ENCODE peak calls at places on chromosome 14, in eight cellular contexts. S is fibroblast of lung, Q is neural progenitor cell, U is psoas muscle, M is pancreas, X is cardiac muscle cell, C is lower lobe of right lung, W is IMR-90. B is an unnamed sample. For H3K4me1, the result is how much of the 10 kb centered on the place peaks cover.

GRCh38 chr14:103301512-103302197 is 32.4 kb upstream of the EIF5 start:
- DNase-seq in S (no peak), Q (no peak), U (no peak), M (no peak), X (no peak), C (no peak), W (no peak), B (no peak)

GRCh38 chr14:104428860-104429259 is 150.7 kb upstream of the C14orf180 start:
- DNase-seq in S (no peak), Q (no peak), U (no peak), M (no peak), X (no peak), C (no peak), W (no peak), B (no peak)

GRCh38 chr14:90599748-90600507 is 203.1 kb downstream of the CALM1 start:
- DNase-seq in S (peak), Q (no peak), U (no peak), M (no peak), X (peak), C (no peak), W (peak), B (no peak)

GRCh38 chr14:78319826-78320635 is 149.9 kb downstream of the NRXN3 start:
- DNase-seq in S (no peak), Q (peak), U (no peak), M (no peak), X (no peak), C (no peak), W (no peak), B (no peak)

GRCh38 chr14:23030936-23031335 is 3.8 kb downstream of the PSMB5 start:
- DNase-seq in S (no peak), Q (no peak), U (no peak), M (no peak), X (no peak), C (no peak), W (peak), B (no peak)

GRCh38 chr14:66403183-66403582 is 83.0 kb upstream of the CCDC196 start:
- DNase-seq in S (peak), Q (peak), U (no peak), M (no peak), X (peak), C (no peak), W (peak), B (no peak)

GRCh38 chr14:85233756-85234545 is 296.0 kb upstream of the FLRT2 start:
- DNase-seq in S (peak), Q (no peak), U (no peak), M (no peak), X (peak), C (no peak), W (peak), B (no peak)

GRCh38 chr14:62006116-62006737 is 244.0 kb downstream of the SNAPC1 start:
- DNase-seq in S (no peak), Q (no peak), U (no peak), M (no peak), X (no peak), C (no peak), W (no peak), B (no peak)

GRCh38 chr14:103830511-103831270 is 16.7 kb downstream of the PPP1R13B start:
- DNase-seq in S (no peak), Q (no peak), U (no peak), M (no peak), X (no peak), C (no peak), W (no peak), B (no peak)

GRCh38 chr14:93055651-93056115 is 60.0 kb downstream of the ITPK1 start:
- DNase-seq in S (no peak), Q (no peak), U (no peak), M (no peak), X (no peak), C (no peak), W (no peak), B (no peak)

GRCh38 chr14:81303258-81303935 is 82.6 kb upstream of the GTF2A1 start:
- DNase-seq in S (no peak), Q (no peak), U (peak), M (peak), X (no peak), C (peak), W (no peak), B (no peak)

GRCh38 chr14:52348279-52348678 is 34.2 kb downstream of the PTGER2 start:
- DNase-seq in S (peak), Q (no peak), U (no peak), M (no peak), X (no peak), C (no peak), W (peak), B (no peak)

GRCh38 chr14:103880334-103880985 is 33.1 kb upstream of the PPP1R13B start:
- DNase-seq in S (peak), Q (peak), U (peak), M (peak), X (peak), C (peak), W (peak), B (peak)

GRCh38 chr14:86654558-86655184 is 1124.7 kb downstream of the FLRT2 start:
- DNase-seq in S (peak), Q (peak), U (no peak), M (peak), X (peak), C (peak), W (peak), B (peak)

GRCh38 chr14:36070056-36071043 is 106.2 kb downstream of the PTCSC3 start:
- DNase-seq in S (peak), Q (peak), U (peak), M (peak), X (peak), C (peak), W (peak), B (no peak)

GRCh38 chr14:64692597-64693350 is 11.4 kb upstream of the PLEKHG3 start:
- DNase-seq in S (no peak), Q (no peak), U (no peak), M (no peak), X (peak), C (no peak), W (no peak), B (no peak)

GRCh38 chr14:53599221-53599945 is 357.2 kb downstream of the BMP4 start:
- DNase-seq in S (peak), Q (no peak), U (no peak), M (no peak), X (no peak), C (no peak), W (peak), B (no peak)

GRCh38 chr14:90495357-90496276 is 98.8 kb downstream of the CALM1 start:
- DNase-seq in S (peak), Q (peak), U (no peak), M (peak), X (peak), C (no peak), W (peak), B (peak)

GRCh38 chr14:54094765-54095164 is 138.1 kb upstream of the BMP4 start:
- DNase-seq in S (no peak), Q (no peak), U (no peak), M (no peak), X (peak), C (no peak), W (no peak), B (no peak)

GRCh38 chr14:79044894-79045624 is 874.9 kb downstream of the NRXN3 start:
- DNase-seq in S (peak), Q (peak), U (no peak), M (peak), X (peak), C (no peak), W (peak), B (no peak)

GRCh38 chr14:97367278-97367677 is 570.1 kb downstream of the VRK1 start:
- DNase-seq in S (no peak), Q (no peak), U (no peak), M (no peak), X (no peak), C (no peak), W (no peak), B (no peak)

GRCh38 chr14:104894331-104895206 is 29.5 kb downstream of the CEP170B start:
- DNase-seq in S (no peak), Q (no peak), U (peak), M (peak), X (no peak), C (no peak), W (no peak), B (no peak)

GRCh38 chr14:104821971-104822608 is 21.2 kb downstream of the ZBTB42 start:
- DNase-seq in S (no peak), Q (no peak), U (no peak), M (no peak), X (no peak), C (no peak), W (no peak), B (peak)

GRCh38 chr14:50447491-50447890 is 50.8 kb upstream of the CDKL1 start:
- DNase-seq in S (peak), Q (no peak), U (no peak), M (no peak), X (peak), C (no peak), W (peak), B (no peak)

GRCh38 chr14:103543721-103544626 is 15.0 kb downstream of the TRMT61A start:
- DNase-seq in S (no peak), Q (peak), U (peak), M (no peak), X (peak), C (peak), W (no peak), B (peak)

GRCh38 chr14:103604620-103605019 is 24.4 kb upstream of the KLC1 start:
- DNase-seq in S (no peak), Q (no peak), U (no peak), M (no peak), X (no peak), C (no peak), W (no peak), B (no peak)

GRCh38 chr14:75578786-75579781 is 664 bp downstream of the FLVCR2 start:
- DNase-seq in S (no peak), Q (no peak), U (peak), M (no peak), X (no peak), C (peak), W (peak), B (peak)

GRCh38 chr14:45034730-45035129 is 49.2 kb upstream of the PRPF39 start:
- DNase-seq in S (no peak), Q (no peak), U (no peak), M (no peak), X (no peak), C (no peak), W (no peak), B (no peak)

GRCh38 chr14:86575141-86575540 is 1045.2 kb downstream of the FLRT2 start:
- DNase-seq in S (peak), Q (no peak), U (no peak), M (no peak), X (peak), C (no peak), W (peak), B (no peak)

GRCh38 chr14:89484445-89484844 is 67.4 kb upstream of the FOXN3 start:
- DNase-seq in S (no peak), Q (no peak), U (no peak), M (no peak), X (no peak), C (no peak), W (no peak), B (peak)

GRCh38 chr14:75333523-75334190 is 55.0 kb downstream of the FOS start:
- DNase-seq in S (no peak), Q (no peak), U (no peak), M (no peak), X (no peak), C (peak), W (no peak), B (no peak)

GRCh38 chr14:63248211-63248610 is 44.0 kb downstream of the RHOJ start:
- DNase-seq in S (peak), Q (no peak), U (no peak), M (no peak), X (peak), C (no peak), W (peak), B (no peak)

DNA sequence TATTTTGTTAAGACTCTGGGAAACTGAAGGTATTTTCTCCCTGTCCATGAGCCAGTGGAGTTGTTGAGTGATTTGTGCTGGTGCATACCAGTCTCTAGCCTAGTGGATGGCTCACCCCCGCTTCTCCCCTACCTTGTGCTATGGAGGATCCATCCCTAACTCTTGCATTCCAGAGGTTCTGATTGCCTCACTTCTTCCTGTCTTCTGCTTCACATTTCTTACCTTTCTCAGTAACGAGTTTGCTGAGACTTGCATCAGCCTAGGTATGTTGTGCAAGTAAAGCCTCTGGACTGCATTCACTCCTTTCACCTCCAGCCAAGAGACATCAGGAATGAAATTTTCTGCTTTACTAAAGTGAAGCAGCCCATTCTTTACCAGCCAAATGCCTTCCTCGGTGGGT is 391.5 kb downstream of the ZFP36L1 start:
- DNase-seq in S (no peak), Q (no peak), U (no peak), M (no peak), X (peak), C (no peak), W (peak), B (no peak)
- H3K4me1 ChIP-seq in S (under half), Q (under half), U (under half), M (under half), X (half or more), C (half or more), W (under half), B (under half)

GRCh38 chr14:88025350-88025749 is 20.4 kb downstream of the GPR65 start:
- DNase-seq in S (no peak), Q (no peak), U (no peak), M (no peak), X (no peak), C (no peak), W (no peak), B (no peak)

GRCh38 chr14:88026890-88027289 is 22.0 kb downstream of the GPR65 start:
- DNase-seq in S (no peak), Q (no peak), U (no peak), M (no peak), X (no peak), C (no peak), W (no peak), B (no peak)

GRCh38 chr14:88029500-88029899 is 24.6 kb downstream of the GPR65 start:
- DNase-seq in S (peak), Q (no peak), U (no peak), M (no peak), X (no peak), C (no peak), W (no peak), B (no peak)

DNA sequence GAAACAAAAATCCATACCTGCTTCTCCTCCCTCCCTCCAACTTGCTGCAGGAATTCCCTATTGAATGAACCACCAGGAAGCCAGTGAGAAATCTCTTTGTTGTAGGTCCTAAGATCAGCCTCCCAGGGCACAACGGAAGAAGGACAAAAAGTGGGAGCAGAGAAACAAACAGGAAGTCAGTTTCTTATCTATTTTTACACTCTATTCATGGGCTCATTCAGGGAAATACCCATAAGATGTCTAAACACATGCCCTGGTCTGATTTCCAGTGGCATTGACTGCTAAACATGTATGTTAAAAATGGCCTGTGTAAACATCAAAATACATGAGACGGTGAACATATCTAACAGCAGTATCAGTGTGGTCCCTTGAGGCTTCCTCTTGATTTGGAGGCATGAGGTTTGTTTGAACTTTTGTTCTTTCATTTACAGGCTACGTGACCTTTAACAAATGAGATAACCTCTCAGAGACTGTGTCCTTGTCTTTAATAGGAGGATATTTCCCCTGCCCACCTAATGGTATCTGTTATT is 18.8 kb downstream of the GPR65 start:
- DNase-seq in S (no peak), Q (no peak), U (no peak), M (no peak), X (no peak), C (no peak), W (no peak), B (no peak)
- H3K4me1 ChIP-seq in S (under half), Q (under half), U (under half), M (under half), X (under half), C (under half), W (under half), B (under half)

DNA sequence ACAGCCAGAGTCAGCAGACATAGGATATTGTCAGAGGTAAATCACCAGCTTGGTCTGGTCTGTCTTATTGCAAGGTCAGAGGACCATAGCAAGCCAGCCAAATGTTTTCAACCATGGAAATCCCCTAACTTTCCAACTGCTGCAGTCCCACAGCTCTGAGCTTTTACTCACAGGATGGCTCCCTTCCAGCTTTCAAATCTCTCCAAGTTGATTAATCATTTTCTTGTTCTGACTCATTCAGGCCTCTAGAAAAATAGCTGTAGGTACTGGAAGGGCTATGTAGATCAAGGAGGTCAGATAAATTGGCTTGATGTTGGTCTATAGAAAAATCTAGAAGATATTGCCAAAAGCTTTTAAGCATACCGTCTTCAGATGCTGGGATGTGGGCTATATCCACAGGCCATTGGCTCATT is 413.1 kb downstream of the RAD51B start:
- DNase-seq in S (peak), Q (no peak), U (no peak), M (peak), X (peak), C (no peak), W (peak), B (peak)
- H3K4me1 ChIP-seq in S (under half), Q (under half), U (half or more), M (under half), X (under half), C (under half), W (under half), B (under half)

DNA sequence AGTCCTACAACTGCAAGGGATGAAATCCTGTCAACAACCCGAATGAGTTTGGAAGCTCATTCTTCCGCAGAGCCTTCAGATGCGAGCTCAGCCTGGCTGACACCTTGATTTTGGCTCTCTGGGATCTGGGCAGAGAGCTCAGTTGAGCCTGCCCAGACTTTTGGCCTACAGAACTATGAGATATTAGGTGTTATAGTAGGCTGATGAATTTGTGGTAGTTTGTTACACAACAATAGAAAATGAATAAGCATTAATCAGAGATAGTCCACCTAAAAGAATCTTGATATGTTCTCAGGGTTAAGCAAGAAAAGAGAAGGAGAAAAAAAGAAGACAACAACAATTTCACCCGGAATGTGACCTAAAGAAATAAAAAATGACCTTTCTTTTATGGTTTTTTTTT is 30.4 kb upstream of the GZMB start:
- DNase-seq in S (no peak), Q (no peak), U (no peak), M (no peak), X (no peak), C (no peak), W (no peak), B (no peak)
- H3K4me1 ChIP-seq in S (under half), Q (under half), U (under half), M (under half), X (under half), C (under half), W (under half), B (under half)

GRCh38 chr14:28656704-28657255 is 109.8 kb upstream of the FOXG1 start:
- DNase-seq in S (peak), Q (no peak), U (no peak), M (no peak), X (no peak), C (no peak), W (no peak), B (no peak)
- H3K4me1 ChIP-seq in S (under half), Q (under half), U (under half), M (under half), X (under half), C (under half), W (under half), B (under half)

DNA sequence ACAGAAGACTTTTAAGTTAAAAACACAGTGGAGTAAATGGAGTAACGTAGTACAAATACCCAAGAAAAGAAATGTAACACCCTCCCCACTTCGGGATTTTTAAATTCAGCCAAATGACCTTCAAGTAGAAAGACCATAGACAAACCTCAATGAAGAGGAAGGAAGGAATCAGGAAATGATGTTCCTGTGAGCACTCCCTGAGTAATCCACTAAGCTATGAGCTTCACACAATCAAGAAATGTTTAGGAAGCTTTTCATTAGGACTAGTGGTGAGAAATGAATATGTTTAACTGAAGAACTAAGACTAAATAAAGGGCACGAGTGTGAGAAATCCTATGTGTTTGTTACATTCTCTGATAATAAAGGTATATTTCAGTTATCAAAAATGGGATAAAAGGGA is 10.1 kb downstream of the TCL1A start:
- DNase-seq in S (no peak), Q (no peak), U (no peak), M (no peak), X (no peak), C (no peak), W (no peak), B (no peak)
- H3K4me1 ChIP-seq in S (under half), Q (under half), U (under half), M (under half), X (under half), C (under half), W (under half), B (under half)

GRCh38 chr14:99790978-99791376 is 2.2 kb upstream of the EML1 start:
- DNase-seq in S (no peak), Q (no peak), U (no peak), M (peak), X (no peak), C (peak), W (no peak), B (no peak)
- H3K4me1 ChIP-seq in S (under half), Q (under half), U (under half), M (under half), X (under half), C (under half), W (under half), B (under half)

GRCh38 chr14:101031186-101031585 is 127.7 kb upstream of the RTL1 start:
- DNase-seq in S (no peak), Q (no peak), U (no peak), M (no peak), X (no peak), C (no peak), W (no peak), B (no peak)
- H3K4me1 ChIP-seq in S (under half), Q (under half), U (under half), M (under half), X (under half), C (under half), W (under half), B (under half)

GRCh38 chr14:55610717-55611370 is 30.8 kb downstream of the KTN1 start:
- DNase-seq in S (no peak), Q (no peak), U (no peak), M (no peak), X (no peak), C (no peak), W (no peak), B (no peak)
- H3K4me1 ChIP-seq in S (under half), Q (under half), U (half or more), M (under half), X (under half), C (under half), W (under half), B (under half)